ENCODE peak calls at places on chromosomes 1 and 21, in nine cellular contexts. One of them, this sample, is unnamed.

GRCh38 chr1:204080163-204080903 is 7.4 kb downstream of the SOX13 start:
- DNase-seq in AG04450: no peak
- DNase-seq in upper lobe of right lung: peak
- DNase-seq in breast epithelium: peak
- DNase-seq in right lobe of liver: peak
- DNase-seq in tibial artery: peak
- DNase-seq in K562: peak
- DNase-seq in choroid plexus epithelial cell: peak
- DNase-seq in A673: peak
- DNase-seq in this sample: no peak

GRCh38 chr1:82015444-82015843 is 214.7 kb downstream of the ADGRL2 start:
- DNase-seq in A673: no peak
- DNase-seq in K562: no peak
- DNase-seq in AG04450: no peak
- DNase-seq in choroid plexus epithelial cell: no peak
- DNase-seq in breast epithelium: no peak
- DNase-seq in upper lobe of right lung: no peak
- DNase-seq in tibial artery: no peak
- DNase-seq in right lobe of liver: no peak
- DNase-seq in this sample: peak

GRCh38 chr1:100304921-100305320 is 38.9 kb downstream of the RTCA start:
- DNase-seq in AG04450: no peak
- DNase-seq in A673: no peak
- DNase-seq in breast epithelium: no peak
- DNase-seq in K562: no peak
- DNase-seq in right lobe of liver: no peak
- DNase-seq in tibial artery: no peak
- DNase-seq in choroid plexus epithelial cell: no peak
- DNase-seq in upper lobe of right lung: no peak
- DNase-seq in this sample: no peak

GRCh38 chr21:41196990-41197389 is 29.0 kb downstream of the BACE2 start:
- DNase-seq in A673: no peak
- DNase-seq in choroid plexus epithelial cell: peak
- DNase-seq in AG04450: no peak
- DNase-seq in K562: no peak
- DNase-seq in right lobe of liver: no peak
- DNase-seq in upper lobe of right lung: no peak
- DNase-seq in tibial artery: peak
- DNase-seq in breast epithelium: no peak
- DNase-seq in this sample: no peak

GRCh38 chr1:95451904-95452303 is 217.9 kb downstream of the RWDD3 start:
- DNase-seq in AG04450: no peak
- DNase-seq in upper lobe of right lung: no peak
- DNase-seq in right lobe of liver: no peak
- DNase-seq in tibial artery: no peak
- DNase-seq in choroid plexus epithelial cell: no peak
- DNase-seq in breast epithelium: no peak
- DNase-seq in K562: no peak
- DNase-seq in A673: no peak
- DNase-seq in this sample: no peak

GRCh38 chr1:10074059-10074854 is 41.5 kb downstream of the UBE4B start:
- DNase-seq in A673: no peak
- DNase-seq in choroid plexus epithelial cell: peak
- DNase-seq in tibial artery: no peak
- DNase-seq in K562: peak
- DNase-seq in upper lobe of right lung: peak
- DNase-seq in AG04450: peak
- DNase-seq in right lobe of liver: no peak
- DNase-seq in breast epithelium: no peak
- DNase-seq in this sample: peak

GRCh38 chr1:81345110-81345509 is 455.6 kb upstream of the ADGRL2 start:
- DNase-seq in A673: no peak
- DNase-seq in K562: no peak
- DNase-seq in breast epithelium: no peak
- DNase-seq in AG04450: no peak
- DNase-seq in choroid plexus epithelial cell: no peak
- DNase-seq in right lobe of liver: no peak
- DNase-seq in tibial artery: no peak
- DNase-seq in upper lobe of right lung: no peak
- DNase-seq in this sample: no peak

GRCh38 chr21:41204736-41205135 is 36.8 kb downstream of the BACE2 start:
- DNase-seq in tibial artery: no peak
- DNase-seq in A673: no peak
- DNase-seq in upper lobe of right lung: no peak
- DNase-seq in breast epithelium: no peak
- DNase-seq in K562: no peak
- DNase-seq in AG04450: no peak
- DNase-seq in choroid plexus epithelial cell: no peak
- DNase-seq in right lobe of liver: no peak
- DNase-seq in this sample: no peak

GRCh38 chr1:192807221-192807967 is 1.4 kb upstream of the RGS2 start:
- DNase-seq in right lobe of liver: no peak
- DNase-seq in tibial artery: no peak
- DNase-seq in upper lobe of right lung: no peak
- DNase-seq in K562: no peak
- DNase-seq in AG04450: no peak
- DNase-seq in breast epithelium: no peak
- DNase-seq in choroid plexus epithelial cell: peak
- DNase-seq in A673: peak
- DNase-seq in this sample: peak

GRCh38 chr1:21491483-21492170 is 17.6 kb upstream of the ALPL start:
- DNase-seq in tibial artery: no peak
- DNase-seq in breast epithelium: no peak
- DNase-seq in A673: peak
- DNase-seq in upper lobe of right lung: no peak
- DNase-seq in right lobe of liver: no peak
- DNase-seq in K562: no peak
- DNase-seq in choroid plexus epithelial cell: peak
- DNase-seq in AG04450: no peak
- DNase-seq in this sample: no peak

GRCh38 chr1:114428083-114428754 is 82.8 kb downstream of the TRIM33 start:
- DNase-seq in A673: peak
- DNase-seq in K562: no peak
- DNase-seq in choroid plexus epithelial cell: peak
- DNase-seq in right lobe of liver: no peak
- DNase-seq in tibial artery: no peak
- DNase-seq in AG04450: no peak
- DNase-seq in breast epithelium: no peak
- DNase-seq in upper lobe of right lung: no peak
- DNase-seq in this sample: peak

GRCh38 chr1:111221633-111222286 is 5.8 kb upstream of the CHI3L2 start:
- DNase-seq in choroid plexus epithelial cell: peak
- DNase-seq in right lobe of liver: no peak
- DNase-seq in A673: no peak
- DNase-seq in breast epithelium: no peak
- DNase-seq in tibial artery: no peak
- DNase-seq in upper lobe of right lung: no peak
- DNase-seq in K562: no peak
- DNase-seq in AG04450: no peak
- DNase-seq in this sample: peak

GRCh38 chr1:21607549-21608529 is 61.3 kb downstream of the RAP1GAP start:
- DNase-seq in breast epithelium: no peak
- DNase-seq in choroid plexus epithelial cell: peak
- DNase-seq in AG04450: peak
- DNase-seq in upper lobe of right lung: peak
- DNase-seq in A673: peak
- DNase-seq in right lobe of liver: peak
- DNase-seq in K562: peak
- DNase-seq in tibial artery: no peak
- DNase-seq in this sample: peak

GRCh38 chr1:203351037-203351625 is at the start of gene FMOD:
- DNase-seq in upper lobe of right lung: no peak
- DNase-seq in K562: peak
- DNase-seq in A673: no peak
- DNase-seq in choroid plexus epithelial cell: peak
- DNase-seq in breast epithelium: peak
- DNase-seq in right lobe of liver: no peak
- DNase-seq in tibial artery: peak
- DNase-seq in AG04450: no peak
- DNase-seq in this sample: peak

GRCh38 chr1:116769561-116769977 is 15.3 kb downstream of the CD2 start:
- DNase-seq in choroid plexus epithelial cell: peak
- DNase-seq in breast epithelium: no peak
- DNase-seq in right lobe of liver: no peak
- DNase-seq in AG04450: no peak
- DNase-seq in upper lobe of right lung: no peak
- DNase-seq in tibial artery: no peak
- DNase-seq in K562: no peak
- DNase-seq in A673: no peak
- DNase-seq in this sample: peak

GRCh38 chr21:44801468-44802395 is at the start of gene UBE2G2:
- DNase-seq in AG04450: no peak
- DNase-seq in K562: peak
- DNase-seq in choroid plexus epithelial cell: peak
- DNase-seq in breast epithelium: peak
- DNase-seq in A673: peak
- DNase-seq in upper lobe of right lung: peak
- DNase-seq in tibial artery: peak
- DNase-seq in right lobe of liver: peak
- DNase-seq in this sample: peak

GRCh38 chr21:32131960-32132359 is 146.9 kb downstream of the MIS18A start:
- DNase-seq in choroid plexus epithelial cell: peak
- DNase-seq in AG04450: no peak
- DNase-seq in right lobe of liver: no peak
- DNase-seq in upper lobe of right lung: no peak
- DNase-seq in K562: peak
- DNase-seq in breast epithelium: no peak
- DNase-seq in tibial artery: no peak
- DNase-seq in A673: no peak
- DNase-seq in this sample: peak

DNA sequence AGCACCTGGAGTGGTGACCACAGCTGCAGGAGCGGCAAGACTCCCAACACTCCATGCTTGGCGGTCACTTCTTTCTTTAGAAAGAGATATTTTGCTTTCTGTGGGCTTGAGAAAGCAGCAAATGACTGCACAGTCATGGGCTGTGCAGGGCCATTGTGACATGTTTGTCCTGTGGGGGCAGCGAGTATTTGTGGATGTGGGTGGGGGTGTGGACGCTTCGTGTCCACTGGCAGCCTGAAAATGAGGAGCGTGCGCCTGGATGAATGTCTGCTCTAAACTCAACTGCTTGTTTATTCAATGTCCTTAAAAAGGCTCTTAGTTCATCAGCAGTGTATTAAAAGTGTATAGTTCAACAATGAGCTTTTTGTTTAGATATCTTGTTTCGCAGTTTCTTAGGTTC is 68.1 kb downstream of the TLR5 start:
- DNase-seq in right lobe of liver: peak
- DNase-seq in tibial artery: no peak
- DNase-seq in AG04450: no peak
- DNase-seq in upper lobe of right lung: no peak
- DNase-seq in breast epithelium: no peak
- DNase-seq in K562: no peak
- DNase-seq in choroid plexus epithelial cell: no peak
- DNase-seq in A673: no peak
- DNase-seq in this sample: no peak
- TF ChIP-seq CTCF in right lobe of liver: no peak
- TF ChIP-seq CTCF in tibial artery: no peak
- TF ChIP-seq CTCF in AG04450: no peak
- TF ChIP-seq CTCF in upper lobe of right lung: no peak
- TF ChIP-seq CTCF in breast epithelium: no peak
- TF ChIP-seq CTCF in K562: no peak
- TF ChIP-seq CTCF in choroid plexus epithelial cell: no peak
- TF ChIP-seq CTCF in A673: no peak
- TF ChIP-seq CTCF in this sample: no peak

DNA sequence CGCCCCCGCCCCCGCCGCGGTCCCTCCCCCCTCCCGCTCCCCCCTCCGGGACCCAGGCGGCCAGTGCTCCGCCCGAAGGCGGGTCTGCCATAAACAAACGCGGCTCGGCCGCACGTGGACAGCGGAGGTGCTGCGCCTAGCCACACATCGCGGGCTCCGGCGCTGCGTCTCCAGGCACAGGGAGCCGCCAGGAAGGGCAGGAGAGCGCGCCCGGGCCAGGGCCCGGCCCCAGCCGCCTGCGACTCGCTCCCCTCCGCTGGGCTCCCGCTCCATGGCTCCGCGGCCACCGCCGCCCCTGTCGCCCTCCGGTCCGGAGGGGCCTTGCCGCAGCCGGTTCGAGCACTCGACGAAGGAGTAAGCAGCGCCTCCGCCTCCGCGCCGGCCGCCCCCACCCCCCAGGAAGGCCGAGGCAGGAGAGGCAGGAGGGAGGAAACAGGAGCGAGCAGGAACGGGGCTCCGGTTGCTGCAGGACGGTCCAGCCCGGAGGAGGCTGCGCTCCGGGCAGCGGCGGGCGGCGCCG is at the start of gene SIM2:
- DNase-seq in upper lobe of right lung: peak
- DNase-seq in right lobe of liver: no peak
- DNase-seq in tibial artery: no peak
- DNase-seq in choroid plexus epithelial cell: no peak
- DNase-seq in AG04450: no peak
- DNase-seq in K562: no peak
- DNase-seq in A673: peak
- DNase-seq in breast epithelium: no peak
- DNase-seq in this sample: no peak
- H3K4me3 ChIP-seq in upper lobe of right lung: peak
- H3K4me3 ChIP-seq in right lobe of liver: peak
- H3K4me3 ChIP-seq in tibial artery: peak
- H3K4me3 ChIP-seq in choroid plexus epithelial cell: no peak
- H3K4me3 ChIP-seq in AG04450: no peak
- H3K4me3 ChIP-seq in K562: no peak
- H3K4me3 ChIP-seq in A673: peak
- H3K4me3 ChIP-seq in breast epithelium: peak
- H3K4me3 ChIP-seq in this sample: no peak

DNA sequence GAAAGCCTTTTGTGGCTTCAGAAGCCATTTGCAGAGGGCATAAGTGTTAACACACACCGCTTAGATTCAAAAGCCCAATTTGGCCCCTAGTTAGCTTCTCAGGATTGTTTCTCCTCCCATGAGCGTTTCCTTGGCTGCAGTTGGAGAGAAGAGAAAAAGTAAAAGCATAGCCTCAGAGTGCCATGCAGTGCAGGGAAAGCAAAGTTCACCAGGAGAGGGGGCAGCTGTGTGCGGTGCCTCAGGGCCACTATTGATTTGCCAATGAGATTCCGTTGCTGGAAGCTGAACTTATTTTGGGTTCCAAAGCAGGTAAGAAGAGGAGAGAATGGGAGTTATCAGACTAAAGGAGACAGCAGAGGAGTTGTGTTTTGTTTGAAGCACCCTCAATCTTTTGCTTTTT is 102.4 kb downstream of the SELENOF start:
- DNase-seq in upper lobe of right lung: no peak
- DNase-seq in tibial artery: no peak
- DNase-seq in choroid plexus epithelial cell: no peak
- DNase-seq in K562: no peak
- DNase-seq in breast epithelium: no peak
- DNase-seq in AG04450: no peak
- DNase-seq in right lobe of liver: peak
- DNase-seq in A673: no peak
- DNase-seq in this sample: no peak
- TF ChIP-seq CTCF in upper lobe of right lung: no peak
- TF ChIP-seq CTCF in tibial artery: no peak
- TF ChIP-seq CTCF in choroid plexus epithelial cell: peak
- TF ChIP-seq CTCF in K562: peak
- TF ChIP-seq CTCF in breast epithelium: no peak
- TF ChIP-seq CTCF in AG04450: no peak
- TF ChIP-seq CTCF in right lobe of liver: peak
- TF ChIP-seq CTCF in A673: no peak
- TF ChIP-seq CTCF in this sample: no peak

DNA sequence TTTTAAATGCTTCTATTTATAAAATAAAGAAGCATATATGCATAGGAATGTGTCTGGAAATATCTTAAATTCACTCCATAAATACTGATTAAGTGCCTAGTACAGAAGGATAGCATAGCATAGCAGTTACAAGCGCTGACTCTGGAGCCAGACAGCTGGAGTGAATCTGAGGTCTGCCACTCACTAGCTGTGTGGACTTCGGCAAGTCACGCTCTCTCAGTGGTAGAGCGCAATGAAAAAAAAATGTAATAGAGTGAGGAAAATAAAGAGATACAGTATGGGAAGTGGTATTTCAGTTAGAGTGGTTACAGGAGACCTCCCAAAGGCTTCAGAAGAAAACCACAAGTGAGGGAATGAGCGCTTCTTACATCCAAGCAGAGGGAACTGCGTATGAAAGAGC is 338.9 kb upstream of the PRMT6 start:
- DNase-seq in upper lobe of right lung: no peak
- DNase-seq in right lobe of liver: no peak
- DNase-seq in tibial artery: no peak
- DNase-seq in breast epithelium: no peak
- DNase-seq in A673: no peak
- DNase-seq in choroid plexus epithelial cell: no peak
- DNase-seq in K562: no peak
- DNase-seq in AG04450: no peak
- DNase-seq in this sample: no peak
- H3K4me3 ChIP-seq in upper lobe of right lung: no peak
- H3K4me3 ChIP-seq in right lobe of liver: no peak
- H3K4me3 ChIP-seq in tibial artery: no peak
- H3K4me3 ChIP-seq in breast epithelium: no peak
- H3K4me3 ChIP-seq in A673: no peak
- H3K4me3 ChIP-seq in choroid plexus epithelial cell: no peak
- H3K4me3 ChIP-seq in K562: no peak
- H3K4me3 ChIP-seq in AG04450: no peak
- H3K4me3 ChIP-seq in this sample: no peak